ENCODE peak calls at places on chromosomes 6 and 20, in nine cellular contexts. I is heart left ventricle, P is H9, V is NT2/D1, Y is upper lobe of right lung, E is right lobe of liver, B is thoracic aorta, M is neural progenitor cell, O is ascending aorta. G is an unnamed sample. For H3K4me1, the result is how much of the 10 kb centered on the place peaks cover.

GRCh38 chr6:21371676-21372161 is 221.8 kb upstream of the SOX4 start:
- DNase-seq in O (no peak), M (peak), V (no peak), I (no peak), P (no peak), B (no peak), Y (no peak), E (no peak), G (no peak)

GRCh38 chr6:56637640-56638039 is 5.0 kb downstream of the DST start:
- DNase-seq in V (peak), M (peak), P (no peak), E (no peak), Y (no peak), I (no peak), O (no peak), B (no peak), G (no peak)

GRCh38 chr6:18206591-18206990 is 51.4 kb downstream of the KDM1B start:
- DNase-seq in P (no peak), M (no peak), E (no peak), V (no peak), O (no peak), I (no peak), Y (no peak), B (no peak), G (no peak)

GRCh38 chr20:47318027-47318595 is 38.4 kb downstream of the ZMYND8 start:
- DNase-seq in I (no peak), O (no peak), M (peak), E (peak), Y (peak), V (peak), B (no peak), P (peak), G (no peak)

GRCh38 chr6:36755435-36756348 is 58.1 kb downstream of the RAB44 start:
- DNase-seq in E (no peak), P (no peak), M (no peak), I (no peak), V (no peak), B (no peak), O (no peak), Y (no peak), G (no peak)

GRCh38 chr20:5996765-5997164 is 46.3 kb downstream of the MCM8 start:
- DNase-seq in B (no peak), E (no peak), O (no peak), I (no peak), P (no peak), M (peak), Y (no peak), V (no peak), G (no peak)

GRCh38 chr6:42555477-42556457 is 8.1 kb upstream of the UBR2 start:
- DNase-seq in B (no peak), E (no peak), I (no peak), Y (no peak), P (peak), O (no peak), M (peak), V (no peak), G (no peak)

GRCh38 chr20:38290829-38291581 is 13.0 kb upstream of the BPI start:
- DNase-seq in E (no peak), O (peak), M (peak), B (no peak), P (peak), I (peak), V (peak), Y (no peak), G (peak)

GRCh38 chr6:43990627-43991619 is 136.3 kb downstream of the MRPL14 start:
- DNase-seq in B (no peak), P (no peak), V (no peak), M (no peak), O (no peak), Y (peak), I (no peak), E (peak), G (no peak)

GRCh38 chr20:59403261-59403961 is 103.0 kb downstream of the EDN3 start:
- DNase-seq in M (peak), B (no peak), Y (peak), O (no peak), I (peak), V (no peak), P (peak), E (no peak), G (peak)

GRCh38 chr6:154245542-154245941 is 111.1 kb downstream of the IPCEF1 start:
- DNase-seq in P (no peak), Y (no peak), E (no peak), O (no peak), I (no peak), V (no peak), B (no peak), M (peak), G (no peak)
- H3K4me1 ChIP-seq in P (under half), Y (under half), E (under half), O (under half), I (under half), V (under half), B (under half), M (under half), G (under half)

DNA sequence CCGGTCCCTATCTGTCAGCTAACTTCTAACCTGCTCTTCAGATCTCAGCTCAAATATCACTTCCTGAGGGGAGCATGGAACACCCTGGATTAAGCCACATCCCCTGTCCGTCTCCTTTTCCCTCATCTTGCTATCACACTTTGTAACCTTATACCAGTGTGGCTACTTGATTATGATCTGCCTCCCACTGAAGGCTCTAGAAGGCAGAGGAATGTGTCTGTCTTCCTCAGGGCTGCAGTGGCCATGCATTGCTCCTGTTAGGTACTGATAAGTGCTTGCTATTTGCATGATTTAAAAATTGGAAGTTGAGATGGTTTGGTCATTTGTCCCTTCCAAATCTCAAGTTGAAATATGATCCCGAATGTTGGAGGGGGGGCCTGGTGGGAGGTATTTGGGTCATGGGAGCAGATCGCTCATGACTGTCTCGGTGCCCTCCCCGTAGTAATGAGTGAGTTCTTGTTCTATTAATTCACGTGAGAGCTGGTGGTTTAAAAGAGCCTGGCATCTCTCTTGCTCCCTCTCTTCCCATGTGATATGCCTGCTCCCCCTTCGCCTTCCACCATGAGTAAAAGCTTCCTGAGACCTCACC is 71.4 kb downstream of the PLCB4 start:
- DNase-seq in B (no peak), V (no peak), O (no peak), I (no peak), Y (no peak), M (no peak), E (no peak), P (no peak), G (no peak)
- H3K4me1 ChIP-seq in B (under half), V (under half), O (under half), I (under half), Y (under half), M (under half), E (under half), P (under half), G (half or more)

GRCh38 chr20:24950836-24951525 is 1.9 kb downstream of the CST7 start:
- DNase-seq in Y (peak), M (no peak), P (peak), B (no peak), V (no peak), I (no peak), E (peak), O (peak), G (no peak)
- H3K4me1 ChIP-seq in Y (under half), M (under half), P (under half), B (under half), V (under half), I (under half), E (under half), O (under half), G (under half)

DNA sequence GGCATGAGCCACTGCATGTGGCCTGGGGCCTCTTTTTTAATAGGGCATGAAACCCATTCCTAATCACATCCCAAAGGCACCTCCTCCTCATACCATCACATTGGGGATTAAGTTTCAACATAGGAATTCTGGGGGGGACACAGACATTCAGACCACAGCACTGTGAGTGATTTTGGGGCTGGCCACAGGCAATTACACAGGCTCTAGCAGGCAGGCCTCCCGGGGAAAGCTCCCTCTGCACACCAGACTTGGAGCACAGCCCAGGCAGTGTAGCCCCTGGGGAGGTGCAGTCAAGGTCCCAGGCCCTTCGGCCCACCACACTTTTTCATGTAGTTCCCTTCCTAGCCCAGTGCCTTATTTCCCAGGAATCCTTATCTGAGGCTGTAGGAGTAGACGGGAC is 5.5 kb downstream of the SFT2D1 start:
- DNase-seq in B (no peak), V (no peak), M (no peak), P (no peak), O (no peak), E (no peak), I (no peak), Y (no peak), G (peak)
- H3K4me1 ChIP-seq in B (half or more), V (under half), M (under half), P (under half), O (under half), E (under half), I (under half), Y (under half), G (half or more)

GRCh38 chr6:128509709-128510108 is 10.7 kb downstream of the PTPRK start:
- DNase-seq in P (no peak), V (no peak), E (no peak), O (no peak), I (no peak), B (no peak), M (no peak), Y (no peak), G (no peak)

GRCh38 chr6:128505603-128506002 is 14.8 kb downstream of the PTPRK start:
- DNase-seq in P (no peak), E (no peak), V (no peak), B (no peak), M (no peak), Y (no peak), O (no peak), I (no peak), G (no peak)

GRCh38 chr6:128504003-128504654 is 16.3 kb downstream of the PTPRK start:
- DNase-seq in M (no peak), O (no peak), V (no peak), I (no peak), E (no peak), B (no peak), P (no peak), Y (no peak), G (no peak)

GRCh38 chr6:128508588-128509296 is 11.7 kb downstream of the PTPRK start:
- DNase-seq in O (no peak), Y (no peak), E (no peak), I (no peak), P (no peak), B (no peak), M (no peak), V (no peak), G (no peak)

DNA sequence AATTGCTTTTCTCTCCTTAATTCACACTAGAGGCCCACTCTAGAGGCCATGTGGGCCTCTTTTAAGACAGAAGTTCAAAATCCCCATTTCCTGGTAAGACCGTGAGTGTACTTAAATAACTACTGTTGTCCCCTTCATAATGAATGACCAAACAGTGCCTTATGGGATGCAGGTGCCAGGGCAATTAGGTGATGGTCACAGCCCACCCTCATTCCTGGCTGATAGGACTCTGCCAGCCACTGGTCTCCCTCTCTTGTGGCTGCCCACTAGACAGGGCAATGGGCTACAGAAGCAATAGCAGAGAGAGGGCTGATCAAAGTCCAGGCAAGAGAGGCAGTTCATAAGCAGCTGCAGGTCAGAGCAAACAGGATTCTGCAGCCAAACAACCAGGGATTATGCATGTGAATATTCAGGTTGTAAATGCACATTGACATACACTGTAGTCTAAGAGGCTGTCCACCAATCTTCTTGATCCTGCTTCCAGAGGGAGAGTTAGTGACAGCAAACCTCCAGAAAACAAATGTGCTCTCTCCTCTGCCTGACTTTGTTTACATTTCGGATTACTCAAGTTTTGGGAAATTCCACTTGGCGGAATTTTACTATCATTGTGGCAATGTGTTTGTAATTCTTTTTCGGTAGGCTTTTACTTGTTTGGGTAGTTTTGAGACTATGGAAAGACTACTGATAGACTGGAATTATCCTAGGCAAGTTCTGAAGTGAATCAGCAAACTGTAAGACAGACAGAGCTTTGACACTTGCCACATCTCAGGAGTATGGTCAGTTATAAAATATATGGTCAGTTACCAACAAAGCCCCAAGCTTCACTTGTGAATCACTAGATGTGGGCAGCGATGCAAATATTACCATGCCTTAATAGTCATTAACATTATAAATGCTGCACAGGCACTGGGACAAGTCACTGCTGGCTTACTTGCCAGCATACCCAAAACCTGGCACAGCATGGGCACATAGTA is 12.8 kb downstream of the PTPRK start:
- DNase-seq in O (no peak), M (no peak), E (peak), I (no peak), P (no peak), Y (no peak), V (no peak), B (no peak), G (no peak)
- H3K4me1 ChIP-seq in O (under half), M (under half), E (under half), I (under half), P (under half), Y (under half), V (under half), B (under half), G (under half)

GRCh38 chr20:44580581-44581268 is 1.7 kb upstream of the PKIG start:
- DNase-seq in B (no peak), V (no peak), M (no peak), E (no peak), Y (no peak), P (no peak), O (no peak), I (no peak), G (no peak)

GRCh38 chr20:44581515-44581914 is 864 bp upstream of the PKIG start:
- DNase-seq in Y (no peak), B (no peak), P (no peak), O (no peak), V (no peak), E (no peak), I (no peak), M (no peak), G (no peak)

GRCh38 chr20:44583179-44583578 is 800 bp downstream of the PKIG start:
- DNase-seq in P (no peak), M (no peak), E (no peak), O (no peak), V (no peak), I (no peak), B (no peak), Y (no peak), G (no peak)

GRCh38 chr20:44584103-44584690 is 1.8 kb downstream of the PKIG start:
- DNase-seq in P (no peak), O (no peak), M (no peak), I (no peak), Y (no peak), B (no peak), V (no peak), E (no peak), G (no peak)

GRCh38 chr20:44582321-44583025 is at the start of gene PKIG:
- DNase-seq in Y (no peak), I (no peak), O (peak), P (no peak), E (no peak), M (peak), B (no peak), V (no peak), G (peak)
- H3K4me1 ChIP-seq in Y (half or more), I (half or more), O (under half), P (under half), E (under half), M (under half), B (half or more), V (under half), G (half or more)

GRCh38 chr20:25063546-25063945 is 5.6 kb upstream of the ACSS1 start:
- DNase-seq in I (peak), B (no peak), V (no peak), Y (peak), P (no peak), M (no peak), O (peak), E (no peak), G (no peak)
- H3K4me1 ChIP-seq in I (under half), B (under half), V (under half), Y (under half), P (under half), M (under half), O (under half), E (under half), G (under half)